ENCODE peak calls at places on chromosome 19, in nine cellular contexts. J is CD8-positive, alpha-beta memory T cell; U is NT2/D1; T is pancreas; I is endodermal cell; L is prostate gland; R is fibroblast of lung; P is left ventricle myocardium inferior; Q is lower lobe of right lung. E is an unnamed sample. For H3K4me1, the result is how much of the 10 kb centered on the place peaks cover.

GRCh38 chr19:40605201-40605971 is 4.2 kb downstream of the LTBP4 start:
- DNase-seq in P (peak), L (peak), U (no peak), J (peak), Q (peak), T (peak), R (peak), I (peak), E (no peak)

GRCh38 chr19:45780448-45781281 is 1.6 kb downstream of the DMPK start:
- DNase-seq in J (no peak), Q (no peak), L (no peak), U (no peak), I (no peak), P (no peak), T (peak), R (no peak), E (no peak)

GRCh38 chr19:3129112-3129511 is 6.7 kb upstream of the GNA15 start:
- DNase-seq in L (peak), Q (no peak), I (peak), J (no peak), T (no peak), P (no peak), U (no peak), R (peak), E (peak)

GRCh38 chr19:16871870-16872269 is 16.9 kb upstream of the F2RL3 start:
- DNase-seq in I (no peak), Q (no peak), J (no peak), L (no peak), P (no peak), T (no peak), U (no peak), R (no peak), E (no peak)

GRCh38 chr19:1112254-1113208 is 8.7 kb downstream of the GPX4 start:
- DNase-seq in P (no peak), I (peak), Q (peak), T (peak), R (no peak), U (no peak), J (no peak), L (peak), E (no peak)

GRCh38 chr19:33032218-33032781 is 32.4 kb downstream of the RHPN2 start:
- DNase-seq in U (peak), J (no peak), P (no peak), T (no peak), I (peak), R (no peak), L (peak), Q (no peak), E (peak)

GRCh38 chr19:54620464-54620863 is 9.8 kb upstream of the LILRB1 start:
- DNase-seq in T (no peak), U (no peak), Q (no peak), R (no peak), I (no peak), J (no peak), P (no peak), L (no peak), E (no peak)

GRCh38 chr19:48283908-48284307 is 14.0 kb downstream of the ZNF114 start:
- DNase-seq in Q (no peak), R (peak), T (no peak), P (no peak), L (no peak), I (no peak), U (no peak), J (no peak), E (no peak)

GRCh38 chr19:58516964-58517833 is 2.4 kb downstream of the ZBTB45 start:
- DNase-seq in L (no peak), R (no peak), U (no peak), J (no peak), T (peak), P (no peak), Q (peak), I (no peak), E (no peak)

GRCh38 chr19:43148233-43148632 is 38.1 kb downstream of the PSG5 start:
- DNase-seq in Q (no peak), U (no peak), I (no peak), P (no peak), T (no peak), R (peak), L (peak), J (no peak), E (no peak)

GRCh38 chr19:48992571-48993174 is 436 bp downstream of the GYS1 start:
- DNase-seq in T (no peak), I (no peak), U (no peak), Q (no peak), R (no peak), P (no peak), J (no peak), L (no peak), E (no peak)

GRCh38 chr19:35959968-35960320 is 23.8 kb downstream of the LRFN3 start:
- DNase-seq in Q (no peak), T (no peak), I (peak), J (no peak), P (no peak), L (no peak), R (no peak), U (no peak), E (no peak)

GRCh38 chr19:51354742-51355148 is 11.4 kb downstream of the ETFB start:
- DNase-seq in P (no peak), J (peak), R (peak), I (peak), T (no peak), U (peak), Q (no peak), L (no peak), E (peak)

GRCh38 chr19:15640294-15640903 is at the start of gene CYP4F3:
- DNase-seq in J (no peak), T (peak), Q (peak), L (peak), P (peak), R (no peak), I (no peak), U (no peak), E (no peak)
- H3K4me3 ChIP-seq in J (no peak), T (no peak), Q (no peak), L (no peak), P (no peak), R (no peak), I (no peak), U (no peak), E (no peak)

DNA sequence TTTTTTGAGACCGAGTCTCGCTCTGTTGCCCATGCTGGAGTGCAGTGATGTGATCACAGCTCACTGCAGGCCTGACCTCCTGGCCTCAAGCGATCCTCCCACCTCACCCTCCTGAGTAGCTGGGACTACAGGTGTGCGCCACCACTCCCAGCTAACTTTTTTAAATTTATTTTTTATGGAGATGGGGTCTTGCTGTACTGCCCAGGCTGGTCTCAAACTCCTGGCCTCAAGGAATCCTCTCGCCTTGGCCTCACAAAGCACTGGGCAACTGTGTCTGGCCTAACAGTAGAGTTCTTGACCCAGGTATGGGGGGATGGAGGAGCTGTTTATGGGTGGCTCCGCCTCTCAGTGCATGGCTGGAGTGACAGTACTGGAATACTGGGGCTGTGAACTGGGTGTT is 59.6 kb downstream of the SMARCA4 start:
- DNase-seq in P (no peak), I (no peak), L (no peak), U (no peak), Q (no peak), T (no peak), R (no peak), J (no peak), E (no peak)
- H3K4me1 ChIP-seq in P (under half), I (under half), L (under half), U (under half), Q (under half), T (under half), R (under half), J (under half), E (under half)

GRCh38 chr19:8573316-8573715 is 3.9 kb downstream of the MYO1F start:
- DNase-seq in J (no peak), Q (no peak), T (no peak), U (no peak), R (no peak), P (no peak), I (no peak), L (no peak), E (no peak)

GRCh38 chr19:8577247-8577646 is at the start of gene MYO1F:
- DNase-seq in R (no peak), Q (peak), T (no peak), J (no peak), P (peak), L (no peak), U (no peak), I (no peak), E (no peak)

GRCh38 chr19:8576273-8576993 is 809 bp downstream of the MYO1F start:
- DNase-seq in L (no peak), Q (no peak), T (no peak), I (no peak), J (peak), R (no peak), P (no peak), U (no peak), E (no peak)

GRCh38 chr19:8577741-8578140 is 499 bp upstream of the MYO1F start:
- DNase-seq in J (no peak), R (no peak), T (no peak), P (no peak), Q (no peak), U (no peak), L (no peak), I (no peak), E (no peak)

GRCh38 chr19:8575467-8575997 is 1.7 kb downstream of the MYO1F start:
- DNase-seq in J (peak), U (peak), R (peak), L (no peak), I (peak), P (no peak), Q (no peak), T (no peak), E (no peak)
- H3K4me3 ChIP-seq in J (peak), U (no peak), R (no peak), L (no peak), I (no peak), P (peak), Q (peak), T (peak), E (no peak)

GRCh38 chr19:13102666-13103584 is at the start of gene LYL1:
- DNase-seq in T (no peak), Q (peak), P (peak), J (no peak), I (peak), U (no peak), L (no peak), R (no peak), E (peak)
- H3K4me1 ChIP-seq in T (under half), Q (half or more), P (half or more), J (half or more), I (under half), U (under half), L (under half), R (under half), E (under half)